ENCODE peak calls at places on chromosomes 12 and 14, in eight cellular contexts. Q is testis, X is bronchial epithelial cell, B is AG04449, Y is sigmoid colon, D is suprapubic skin, W is fibroblast of mammary gland, M is AG10803. S is an unnamed sample.

GRCh38 chr14:76964695-76965094 is 63.8 kb downstream of the IRF2BPL start:
- DNase-seq in B (no peak), W (no peak), Y (no peak), D (no peak), M (no peak), Q (no peak), X (no peak), S (no peak)

GRCh38 chr12:119693006-119693405 is 25.1 kb downstream of the PRKAB1 start:
- DNase-seq in Y (no peak), D (no peak), M (peak; percentile 97), Q (no peak), X (peak; percentile 24), W (peak; percentile 97), B (peak; percentile 89), S (peak; percentile 86)

GRCh38 chr14:51787352-51787751 is 73.1 kb upstream of the GNG2 start:
- DNase-seq in B (no peak), Q (no peak), D (no peak), W (no peak), Y (no peak), M (no peak), X (no peak), S (no peak)

GRCh38 chr14:20631023-20631820 is 10.3 kb downstream of the OR6S1 start:
- DNase-seq in Q (peak; percentile 55), M (peak; percentile 53), X (peak; percentile 55), B (no peak), Y (no peak), D (no peak), W (peak; percentile 70), S (no peak)

GRCh38 chr14:52547027-52547426 is 5.3 kb downstream of the TXNDC16 start:
- DNase-seq in Q (peak; percentile 28), Y (no peak), X (no peak), M (no peak), D (no peak), W (no peak), B (no peak), S (no peak)

GRCh38 chr14:74583689-74584434 is 28.2 kb downstream of the LTBP2 start:
- DNase-seq in B (peak; percentile 56), Q (no peak), M (peak; percentile 71), X (peak; percentile 95), Y (peak; percentile 38), D (no peak), W (peak; percentile 83), S (peak; percentile 55)

GRCh38 chr14:105087963-105088811 is 23.0 kb upstream of the GPR132 start:
- DNase-seq in W (peak; percentile 78), B (no peak), M (peak; percentile 67), Q (peak; percentile 37), Y (peak; percentile 74), D (peak; percentile 81), X (peak; percentile 39), S (no peak)

GRCh38 chr12:6340745-6341438 is 984 bp downstream of the TNFRSF1A start:
- DNase-seq in W (no peak), Q (no peak), B (no peak), M (no peak), X (no peak), Y (no peak), D (no peak), S (no peak)

GRCh38 chr12:74985293-74985985 is 224.2 kb downstream of the KCNC2 start:
- DNase-seq in Q (no peak), M (no peak), W (no peak), X (no peak), D (peak; percentile 71), Y (peak; percentile 44), B (no peak), S (no peak)

GRCh38 chr12:114625294-114625851 is 58.6 kb downstream of the TBX3 start:
- DNase-seq in B (no peak), Y (no peak), D (no peak), Q (peak; percentile 67), M (peak; percentile 49), X (peak; percentile 17), W (peak; percentile 77), S (peak; percentile 33)

GRCh38 chr14:106276326-106277267 is 750.2 kb downstream of the TMEM121 start:
- DNase-seq in B (no peak), D (no peak), W (no peak), Q (no peak), M (no peak), X (no peak), Y (no peak), S (no peak)

DNA sequence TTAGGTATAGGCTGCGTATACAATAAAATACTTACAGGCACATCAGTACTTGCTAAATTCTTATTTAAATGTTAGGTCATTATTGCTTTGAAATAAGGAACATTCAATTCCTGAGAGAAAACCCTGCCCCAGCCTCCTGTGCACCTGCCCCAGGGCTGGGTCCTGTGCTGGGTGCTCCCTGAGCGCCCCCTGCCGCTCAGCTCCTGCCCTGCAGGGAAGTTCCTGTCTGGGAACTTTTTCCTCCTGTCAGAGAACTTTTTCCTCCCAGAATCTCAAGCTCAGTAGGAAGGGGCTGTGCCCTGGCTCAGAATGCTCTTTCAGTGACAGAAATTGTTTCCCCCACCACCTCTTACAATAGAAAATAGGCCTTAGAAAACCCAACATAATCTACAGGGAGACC is 751.1 kb downstream of the TMEM121 start:
- DNase-seq in Q (peak; percentile 35), M (no peak), B (no peak), X (no peak), D (no peak), Y (no peak), W (no peak), S (no peak)
- TF ChIP-seq CTCF in Q (peak; percentile 25), M (no peak), B (no peak), X (no peak), D (no peak), Y (no peak), W (no peak), S (no peak)

GRCh38 chr12:14243941-14244340 is 121.5 kb upstream of the ATF7IP start:
- DNase-seq in M (no peak), W (no peak), D (no peak), Y (no peak), X (no peak), Q (no peak), B (no peak), S (no peak)

GRCh38 chr12:14238224-14238792 is 127.2 kb upstream of the ATF7IP start:
- DNase-seq in W (peak; percentile 57), M (peak; percentile 44), Q (no peak), D (no peak), B (no peak), Y (no peak), X (peak; percentile 33), S (peak; percentile 36)

GRCh38 chr12:14239935-14240872 is 125.3 kb upstream of the ATF7IP start:
- DNase-seq in Q (no peak), D (no peak), M (no peak), B (no peak), X (peak; percentile 58), W (no peak), Y (no peak), S (no peak)

GRCh38 chr12:14240873-14241220 is 124.6 kb upstream of the ATF7IP start:
- DNase-seq in D (no peak), W (no peak), Q (no peak), B (no peak), M (no peak), Y (no peak), X (no peak), S (no peak)

DNA sequence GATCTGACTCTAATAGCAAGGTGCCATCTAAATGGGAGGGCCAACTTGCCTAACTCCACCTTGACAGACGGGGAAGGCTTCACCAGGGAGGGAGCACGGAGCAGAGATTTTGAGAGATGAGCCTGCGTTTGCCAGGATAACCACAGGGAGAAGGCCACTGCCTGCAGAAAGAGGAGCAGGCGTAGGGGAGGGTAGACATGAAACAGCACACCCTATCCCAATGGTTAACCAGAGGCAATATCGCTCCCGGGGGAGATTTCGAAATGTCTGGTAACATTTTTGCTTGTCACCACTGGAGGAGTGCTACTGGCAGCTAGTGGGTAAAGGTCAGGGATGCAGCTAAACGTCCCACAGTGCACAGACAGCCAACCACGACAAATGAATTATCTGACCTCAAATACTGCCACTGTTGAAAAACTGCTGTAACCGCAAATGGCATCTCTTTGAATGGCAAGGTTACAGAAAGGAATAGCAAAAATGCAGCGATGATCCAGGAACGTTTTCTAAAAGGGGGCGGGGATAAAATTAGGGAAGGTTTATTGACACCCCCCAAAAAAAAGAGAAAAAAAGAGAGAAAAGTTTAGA is 126.0 kb upstream of the ATF7IP start:
- DNase-seq in X (no peak), W (peak; percentile 60), D (no peak), Q (peak; percentile 36), B (no peak), Y (no peak), M (peak; percentile 71), S (no peak)
- H3K4me3 ChIP-seq in X (no peak overlapping the region), W (no peak overlapping the region), D (peak overlapping the region; percentile 26), Q (no peak overlapping the region), B (no peak overlapping the region), Y (peak overlapping the region; percentile 4), M (peak overlapping the region; percentile 5), S (no peak overlapping the region)

GRCh38 chr14:30748343-30748742 is 126.0 kb upstream of the COCH start:
- DNase-seq in Q (no peak), X (no peak), D (no peak), W (no peak), M (no peak), B (no peak), Y (no peak), S (no peak)

GRCh38 chr14:30753452-30753851 is 120.9 kb upstream of the COCH start:
- DNase-seq in B (no peak), X (no peak), Y (no peak), Q (no peak), M (no peak), D (no peak), W (no peak), S (no peak)

GRCh38 chr14:30754778-30755177 is 119.6 kb upstream of the COCH start:
- DNase-seq in D (no peak), M (no peak), W (no peak), X (no peak), B (no peak), Y (no peak), Q (no peak), S (no peak)

GRCh38 chr14:30756594-30756993 is 117.8 kb upstream of the COCH start:
- DNase-seq in B (no peak), W (no peak), M (no peak), Y (no peak), Q (no peak), D (no peak), X (no peak), S (no peak)

GRCh38 chr14:30751646-30752416 is 122.5 kb upstream of the COCH start:
- DNase-seq in B (no peak), D (no peak), M (no peak), X (no peak), Q (no peak), W (no peak), Y (no peak), S (no peak)
- TF ChIP-seq CTCF in B (no peak), D (no peak), M (no peak), X (no peak), Q (no peak), W (no peak), Y (no peak), S (no peak)

DNA sequence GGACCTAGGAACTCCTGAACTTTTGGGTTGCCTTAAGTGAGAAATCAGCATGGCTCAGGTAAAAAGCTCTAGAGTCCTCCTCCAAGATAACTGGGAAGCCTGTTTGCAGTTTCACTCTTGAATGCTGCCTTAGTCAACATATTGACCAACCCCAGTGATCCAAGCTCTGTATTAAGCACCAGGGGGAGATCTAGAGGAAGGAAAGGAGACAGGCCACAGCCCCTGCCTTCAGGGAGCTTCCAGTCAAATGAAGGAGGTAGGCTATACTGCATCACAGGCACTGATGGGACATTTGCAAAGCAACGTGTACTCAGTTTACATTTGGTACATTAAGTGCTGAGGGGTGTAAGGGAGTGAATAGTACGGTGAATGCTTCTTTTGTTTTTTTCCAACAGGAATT is 1.2 kb upstream of the CSAD start:
- DNase-seq in W (peak; percentile 11), D (no peak), Q (no peak), M (no peak), Y (no peak), B (no peak), X (no peak), S (no peak)
- H3K4me3 ChIP-seq in W (peak overlapping the region; percentile 69), D (peak overlapping the region; percentile 61), Q (no peak overlapping the region), M (peak overlapping the region; percentile 84), Y (peak overlapping the region; percentile 82), B (peak overlapping the region; percentile 84), X (no peak overlapping the region), S (peak overlapping the region; percentile 69)

GRCh38 chr12:122350444-122350843 is 72.0 kb downstream of the CLIP1 start:
- DNase-seq in X (no peak), D (no peak), Y (no peak), B (no peak), Q (no peak), W (peak; percentile 84), M (peak; percentile 84), S (peak; percentile 78)
- TF ChIP-seq CTCF in X (no peak), D (no peak), Y (peak; percentile 11), B (peak; percentile 36), Q (no peak), W (peak; percentile 29), M (peak; percentile 49), S (peak; percentile 51)

S was measured in astrocyte of the cerebellum.